ENCODE peak calls at places on chromosomes 12 and 14, in four cellular contexts. S, D, V and Z are unnamed samples.

GRCh38 chr12:6821674-6822433 is at the start of gene GPR162:
- DNase-seq in D (peak; percentile 59), S (no peak), V (no peak), Z (no peak)

GRCh38 chr12:14907953-14908352 is 22.3 kb upstream of the MGP start:
- DNase-seq in D (no peak), V (no peak), S (no peak), Z (no peak)

GRCh38 chr14:93007225-93007997 is 84.5 kb downstream of the CHGA start:
- DNase-seq in S (no peak), V (no peak), D (no peak), Z (no peak)

GRCh38 chr12:42426733-42427132 is 100.8 kb downstream of the PPHLN1 start:
- DNase-seq in S (peak; percentile 8), D (no peak), V (peak; percentile 70), Z (no peak)

GRCh38 chr12:128853321-128854197 is at the start of gene GLT1D1:
- DNase-seq in S (no peak), D (peak; percentile 17), V (no peak), Z (no peak)

GRCh38 chr14:36662543-36663403 is 1.1 kb downstream of the PAX9 start:
- DNase-seq in S (peak; percentile 7), V (no peak), D (peak; percentile 28), Z (no peak)

GRCh38 chr14:72629534-72629933 is 264.4 kb downstream of the DPF3 start:
- DNase-seq in S (no peak), D (no peak), V (no peak), Z (peak; percentile 4)

GRCh38 chr12:6450869-6451347 is 934 bp upstream of the TAPBPL start:
- DNase-seq in S (peak; percentile 56), D (no peak), V (no peak), Z (no peak)

GRCh38 chr12:49232940-49233841 is 31.7 kb upstream of the TUBA1C start:
- DNase-seq in S (no peak), V (no peak), D (peak; percentile 39), Z (peak; percentile 66)

GRCh38 chr12:3380200-3381020 is 110.6 kb upstream of the PRMT8 start:
- DNase-seq in D (no peak), V (no peak), S (no peak), Z (peak; percentile 35)

GRCh38 chr14:88831285-88831684 is 6.8 kb downstream of the TTC8 start:
- DNase-seq in D (no peak), S (no peak), V (no peak), Z (no peak)

GRCh38 chr14:104972301-104973211 is 5.6 kb downstream of the AHNAK2 start:
- DNase-seq in V (peak; percentile 88), S (no peak), D (no peak), Z (no peak)

GRCh38 chr14:69579476-69579875 is 4.8 kb upstream of the CCDC177 start:
- DNase-seq in V (no peak), S (no peak), D (no peak), Z (no peak)

GRCh38 chr12:10293570-10294227 is 14.0 kb upstream of the KLRD1 start:
- DNase-seq in V (no peak), S (no peak), D (no peak), Z (no peak)

GRCh38 chr12:79776111-79776510 is 85.3 kb upstream of the PAWR start:
- DNase-seq in S (no peak), V (no peak), D (no peak), Z (no peak)

GRCh38 chr14:51020024-51020710 is 74.7 kb downstream of the TRIM9 start:
- DNase-seq in V (no peak), S (no peak), D (no peak), Z (no peak)

GRCh38 chr12:28378749-28379148 is 188.5 kb downstream of the CCDC91 start:
- DNase-seq in S (no peak), D (no peak), V (no peak), Z (no peak)

GRCh38 chr14:101997429-101998336 is 33.3 kb downstream of the DYNC1H1 start:
- DNase-seq in D (no peak), S (no peak), V (no peak), Z (no peak)

GRCh38 chr14:99480856-99481744 is at the start of the genes CCNK and SETD3:
- DNase-seq in S (peak; percentile 100), D (peak; percentile 100), V (peak; percentile 97), Z (peak; percentile 99)

GRCh38 chr14:100862793-100863192 is 36.9 kb downstream of the MEG3 start:
- DNase-seq in D (no peak), V (no peak), S (no peak), Z (no peak)

GRCh38 chr14:102481791-102482238 is 27.8 kb downstream of the ANKRD9 start:
- DNase-seq in D (no peak), S (no peak), V (peak; percentile 53), Z (no peak)

GRCh38 chr12:108232565-108232964 is 103.5 kb downstream of the WSCD2 start:
- DNase-seq in S (no peak), D (no peak), V (peak; percentile 68), Z (no peak)

GRCh38 chr14:51895425-51895824 is 35.0 kb downstream of the GNG2 start:
- DNase-seq in S (no peak), D (no peak), V (no peak), Z (no peak)

GRCh38 chr14:39948235-39948634 is 516.0 kb upstream of the FBXO33 start:
- DNase-seq in S (no peak), V (no peak), D (no peak), Z (no peak)

GRCh38 chr12:109513977-109514376 is 36.5 kb downstream of the UBE3B start:
- DNase-seq in D (no peak), S (no peak), V (no peak), Z (no peak)

GRCh38 chr12:5390174-5390799 is 41.6 kb upstream of the NTF3 start:
- DNase-seq in S (no peak), D (no peak), V (no peak), Z (no peak)

GRCh38 chr12:117058442-117059072 is 40.7 kb downstream of the TESC start:
- DNase-seq in S (no peak), V (no peak), D (no peak), Z (no peak)